ENCODE peak calls at places on chromosomes 7 and 10, in seven cellular contexts. B, R, N, V, X, Z and K are unnamed samples.

GRCh38 chr10:24344279-24344678 is 135.3 kb downstream of the KIAA1217 start:
- DNase-seq in B (no peak), R (no peak), N (no peak), V (peak; percentile 100), Z (no peak), X (no peak), K (no peak)

GRCh38 chr10:72736881-72737280 is 44.9 kb downstream of the MCU start:
- DNase-seq in X (no peak), N (no peak), Z (no peak), V (peak; percentile 51), R (no peak), B (no peak), K (no peak)

GRCh38 chr7:20896996-20897395 is 110.3 kb upstream of the SP8 start:
- DNase-seq in V (no peak), X (no peak), B (no peak), N (no peak), R (no peak), Z (no peak), K (no peak)

GRCh38 chr7:101099969-101100781 is 14.9 kb downstream of the TRIM56 start:
- DNase-seq in X (peak; percentile 91), Z (peak; percentile 96), R (peak; percentile 88), V (peak; percentile 97), B (peak; percentile 59), N (no peak), K (peak; percentile 90)

GRCh38 chr7:91165846-91166230 is 98.4 kb upstream of the FZD1 start:
- DNase-seq in B (no peak), X (no peak), N (no peak), Z (no peak), R (no peak), V (peak; percentile 66), K (no peak)

GRCh38 chr10:51607436-51607835 is 92.0 kb downstream of the CSTF2T start:
- DNase-seq in V (no peak), N (no peak), R (peak; percentile 20), Z (no peak), X (no peak), B (no peak), K (no peak)

GRCh38 chr7:148156248-148156647 is 434.3 kb upstream of the C7orf33 start:
- DNase-seq in X (no peak), Z (no peak), N (no peak), R (no peak), B (no peak), V (peak; percentile 2), K (no peak)

GRCh38 chr7:30412810-30413504 is 65.6 kb downstream of the NOD1 start:
- DNase-seq in R (peak; percentile 59), N (peak; percentile 18), V (peak; percentile 71), B (peak; percentile 72), Z (no peak), X (peak; percentile 49), K (no peak)

GRCh38 chr10:128191847-128192246 is 65.6 kb upstream of the MKI67 start:
- DNase-seq in Z (no peak), R (no peak), N (no peak), V (no peak), B (no peak), X (no peak), K (no peak)
- H3K27ac ChIP-seq in Z (no peak overlapping the region), R (no peak overlapping the region), N (no peak overlapping the region), V (no peak overlapping the region), B (no peak overlapping the region), X (no peak overlapping the region), K (no peak overlapping the region)

GRCh38 chr10:105102977-105103376 is 461.9 kb downstream of the SORCS3 start:
- DNase-seq in Z (no peak), B (no peak), R (no peak), N (no peak), V (no peak), X (no peak), K (no peak)
- H3K4me3 ChIP-seq in Z (no peak overlapping the region), B (no peak overlapping the region), R (no peak overlapping the region), N (no peak overlapping the region), V (no peak overlapping the region), X (no peak overlapping the region), K (no peak overlapping the region)

DNA sequence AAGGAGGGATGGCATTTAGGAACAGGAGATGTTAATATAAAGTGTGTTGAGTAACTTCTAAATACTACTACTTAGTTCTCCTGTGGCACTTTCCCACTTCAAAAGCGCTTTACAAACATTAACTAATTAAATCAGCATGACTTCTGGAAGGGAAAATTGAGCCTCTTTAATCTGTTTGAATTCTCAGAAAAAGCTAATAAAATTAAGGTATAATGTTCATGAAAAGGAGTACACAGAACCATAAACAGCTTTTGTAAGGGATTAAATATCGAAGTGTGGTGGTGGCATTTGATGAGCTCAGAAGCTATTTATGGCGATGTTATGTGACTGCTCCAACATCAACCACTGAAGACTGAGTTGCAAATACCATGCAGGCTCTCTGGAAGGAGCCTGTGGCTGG is 10.2 kb upstream of the VAX1 start:
- DNase-seq in R (no peak), N (no peak), X (no peak), Z (no peak), V (no peak), B (no peak), K (no peak)
- H3K27me3 ChIP-seq in R (no peaks in the 10 kb centered on the region), N (no peaks in the 10 kb centered on the region), X (peaks cover 6% of the 10 kb centered on the region), Z (no peaks in the 10 kb centered on the region), V (peaks cover 21% of the 10 kb centered on the region), B (no peaks in the 10 kb centered on the region), K (peaks cover 2% of the 10 kb centered on the region)

GRCh38 chr7:26188291-26188999 is 12.1 kb downstream of the HNRNPA2B1 start:
- DNase-seq in X (no peak), V (no peak), N (no peak), R (no peak), B (peak; percentile 58), Z (no peak), K (no peak)
- H3K27ac ChIP-seq in X (no peak overlapping the region), V (no peak overlapping the region), N (no peak overlapping the region), R (no peak overlapping the region), B (peak overlapping the region; percentile 67), Z (no peak overlapping the region), K (no peak overlapping the region)